ENCODE peak calls at places on chromosomes 7 and 10, in six cellular contexts. U is Calu3, V is H9, X is AG10803, N is Panc1, K is heart right ventricle. B is an unnamed sample.

GRCh38 chr7:83648464-83649241 is at the start of gene SEMA3E:
- DNase-seq in U (peak), V (peak), K (no peak), X (peak), N (peak), B (peak)

GRCh38 chr7:54814401-54814800 is 55.4 kb upstream of the SEC61G start:
- DNase-seq in K (no peak), U (no peak), X (peak), V (no peak), N (no peak), B (no peak)

GRCh38 chr7:3168869-3169268 is 125.2 kb upstream of the CARD11 start:
- DNase-seq in X (no peak), U (no peak), N (no peak), V (no peak), K (no peak), B (no peak)

GRCh38 chr7:25735674-25736242 is 416.2 kb upstream of the NFE2L3 start:
- DNase-seq in K (no peak), U (no peak), V (no peak), X (no peak), N (no peak), B (no peak)

GRCh38 chr7:148501707-148502139 is 88.8 kb upstream of the C7orf33 start:
- DNase-seq in V (peak), U (peak), K (no peak), X (no peak), N (no peak), B (peak)

GRCh38 chr7:1028775-1029636 is 15.3 kb upstream of the GPR146 start:
- DNase-seq in V (peak), U (peak), K (peak), X (peak), N (peak), B (peak)

GRCh38 chr7:128209229-128210035 is 31.6 kb upstream of the LEP start:
- DNase-seq in K (peak), X (peak), N (peak), U (peak), V (peak), B (peak)

GRCh38 chr7:1755783-1756626 is 85.9 kb downstream of the ELFN1 start:
- DNase-seq in X (no peak), V (no peak), N (no peak), K (no peak), U (no peak), B (no peak)

GRCh38 chr7:2353650-2354172 is 916 bp upstream of the EIF3B start:
- DNase-seq in X (peak), U (peak), V (peak), N (peak), K (peak), B (peak)

GRCh38 chr10:132054564-132054963 is 11.2 kb upstream of the JAKMIP3 start:
- DNase-seq in X (no peak), U (no peak), K (no peak), V (peak), N (no peak), B (no peak)

GRCh38 chr10:71085689-71086438 is 126.5 kb upstream of the UNC5B start:
- DNase-seq in U (no peak), X (no peak), V (peak), N (no peak), K (no peak), B (no peak)

GRCh38 chr10:122435212-122435827 is 19.1 kb upstream of the ARMS2 start:
- DNase-seq in V (no peak), K (no peak), N (peak), U (no peak), X (peak), B (peak)

GRCh38 chr10:79027147-79028055 is 41.4 kb upstream of the ZMIZ1 start:
- DNase-seq in N (no peak), X (no peak), U (no peak), K (no peak), V (no peak), B (no peak)

GRCh38 chr10:3066317-3066931 is 924 bp upstream of the PFKP start:
- DNase-seq in U (no peak), K (peak), V (no peak), X (no peak), N (no peak), B (no peak)

GRCh38 chr10:110349826-110350225 is 45.1 kb upstream of the SMNDC1 start:
- DNase-seq in U (no peak), V (no peak), X (no peak), N (no peak), K (no peak), B (no peak)

GRCh38 chr7:134645935-134646334 is 718 bp upstream of the BPGM start:
- DNase-seq in N (no peak), K (no peak), U (no peak), V (no peak), X (peak), B (peak)

GRCh38 chr10:26946103-26946907 is 85.5 kb upstream of the ABI1 start:
- DNase-seq in N (no peak), U (no peak), K (no peak), V (peak), X (no peak), B (no peak)

GRCh38 chr7:91565499-91566331 is 301.5 kb downstream of the FZD1 start:
- DNase-seq in V (no peak), K (no peak), X (peak), U (no peak), N (no peak), B (no peak)

GRCh38 chr10:100184426-100185219 is 1.2 kb downstream of the ERLIN1 start:
- DNase-seq in U (no peak), V (no peak), N (no peak), X (peak), K (no peak), B (peak)

GRCh38 chr7:71598553-71598952 is 466.6 kb downstream of the GALNT17 start:
- DNase-seq in V (no peak), N (no peak), X (no peak), K (no peak), U (no peak), B (no peak)

GRCh38 chr7:138838166-138838565 is 40.2 kb upstream of the ATP6V0A4 start:
- DNase-seq in K (no peak), U (no peak), X (no peak), N (no peak), V (no peak), B (no peak)

GRCh38 chr10:106515206-106515790 is 649.2 kb downstream of the SORCS1 start:
- DNase-seq in N (no peak), K (no peak), V (no peak), X (no peak), U (no peak), B (no peak)

GRCh38 chr7:130008941-130009847 is 42.0 kb downstream of the ZC3HC1 start:
- DNase-seq in V (peak), U (peak), K (no peak), X (peak), N (peak), B (peak)

GRCh38 chr7:88307841-88308240 is 1.1 kb upstream of the STEAP4 start:
- DNase-seq in X (no peak), K (no peak), U (no peak), N (no peak), V (no peak), B (no peak)

GRCh38 chr7:135661311-135662122 is 797 bp upstream of the STMP1 start:
- DNase-seq in N (no peak), X (no peak), V (no peak), U (peak), K (no peak), B (no peak)

GRCh38 chr7:137609500-137609899 is 237.3 kb downstream of the DGKI start:
- DNase-seq in N (no peak), U (no peak), K (no peak), V (no peak), X (peak), B (no peak)

GRCh38 chr10:546971-547590 is 142.4 kb downstream of the DIP2C start:
- DNase-seq in K (no peak), U (peak), X (no peak), N (no peak), V (no peak), B (no peak)

GRCh38 chr10:35882422-35883150 is 240.5 kb upstream of the FZD8 start:
- DNase-seq in X (no peak), V (peak), U (no peak), K (no peak), N (no peak), B (no peak)

GRCh38 chr10:3339531-3339950 is 167.0 kb upstream of the PITRM1 start:
- DNase-seq in V (no peak), X (peak), N (no peak), K (no peak), U (no peak), B (peak)

GRCh38 chr7:42720871-42721835 is 190.7 kb downstream of the C7orf25 start:
- DNase-seq in U (no peak), X (peak), N (no peak), V (no peak), K (no peak), B (no peak)

GRCh38 chr7:115054478-115055122 is 132.7 kb downstream of the MDFIC start:
- DNase-seq in K (no peak), V (no peak), U (no peak), X (no peak), N (no peak), B (no peak)

GRCh38 chr10:28503114-28503513 is 29.8 kb upstream of the WAC start:
- DNase-seq in U (peak), X (peak), V (no peak), K (peak), N (no peak), B (no peak)

GRCh38 chr10:89346264-89346971 is 18.6 kb downstream of the IFIT3 start:
- DNase-seq in N (no peak), K (no peak), V (no peak), X (peak), U (no peak), B (no peak)

GRCh38 chr10:123841115-123841514 is 50.5 kb downstream of the CPXM2 start:
- DNase-seq in N (no peak), K (no peak), X (no peak), U (no peak), V (no peak), B (no peak)

GRCh38 chr7:42733040-42733439 is 178.8 kb downstream of the C7orf25 start:
- DNase-seq in X (no peak), N (no peak), K (no peak), V (no peak), U (no peak), B (no peak)

DNA sequence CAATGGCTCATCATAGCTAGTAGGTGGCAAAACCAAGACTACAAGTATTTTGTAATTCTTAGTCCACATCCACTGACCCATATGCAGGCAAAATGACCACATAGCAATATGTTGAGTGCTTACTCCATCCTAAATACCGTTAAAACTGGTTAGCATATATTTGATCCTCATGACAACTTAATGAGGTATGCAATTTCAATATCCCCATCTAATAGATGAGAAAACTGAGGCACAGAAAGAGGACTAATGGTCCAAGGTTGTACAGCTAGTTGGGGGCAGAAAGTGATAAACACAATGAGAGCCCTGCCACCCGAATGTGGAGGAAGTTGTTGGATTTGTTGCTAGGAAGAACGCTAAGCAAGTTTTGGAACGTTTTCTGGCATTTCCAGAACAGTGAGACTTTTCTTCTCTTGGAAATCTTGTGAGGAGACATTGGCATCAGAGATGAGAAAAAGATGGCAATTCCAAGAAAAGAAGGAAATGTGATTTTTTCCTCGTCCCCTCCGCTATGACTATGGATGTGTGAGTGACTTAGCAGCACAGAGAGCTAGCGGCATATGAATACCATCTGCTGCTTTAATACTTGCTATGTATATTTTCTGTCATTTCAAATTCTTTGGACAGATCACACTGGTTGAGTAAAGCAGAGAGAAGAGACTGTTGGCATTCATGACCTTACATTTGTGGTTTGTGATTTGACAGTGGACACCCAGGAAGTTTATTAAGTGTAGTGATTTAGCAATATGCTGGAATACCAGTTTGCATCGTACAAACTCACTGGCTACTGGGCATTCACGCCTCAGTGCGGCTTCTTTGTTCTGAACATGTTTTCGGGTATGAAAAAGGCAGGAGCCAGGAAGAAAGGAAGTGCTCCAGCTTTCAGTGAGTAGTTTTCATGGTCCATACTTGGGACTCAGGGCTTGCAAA is 51.5 kb downstream of the NRCAM start:
- DNase-seq in K (no peak), N (no peak), U (no peak), X (peak), V (no peak), B (no peak)
- TF ChIP-seq CTCF in K (no peak), N (no peak), U (no peak), X (no peak), V (no peak), B (no peak)

GRCh38 chr10:24288581-24288980 is 79.6 kb downstream of the KIAA1217 start:
- DNase-seq in V (no peak), U (no peak), X (no peak), K (no peak), N (no peak), B (no peak)
- TF ChIP-seq CTCF in V (no peak), U (no peak), X (no peak), K (no peak), N (no peak), B (no peak)

DNA sequence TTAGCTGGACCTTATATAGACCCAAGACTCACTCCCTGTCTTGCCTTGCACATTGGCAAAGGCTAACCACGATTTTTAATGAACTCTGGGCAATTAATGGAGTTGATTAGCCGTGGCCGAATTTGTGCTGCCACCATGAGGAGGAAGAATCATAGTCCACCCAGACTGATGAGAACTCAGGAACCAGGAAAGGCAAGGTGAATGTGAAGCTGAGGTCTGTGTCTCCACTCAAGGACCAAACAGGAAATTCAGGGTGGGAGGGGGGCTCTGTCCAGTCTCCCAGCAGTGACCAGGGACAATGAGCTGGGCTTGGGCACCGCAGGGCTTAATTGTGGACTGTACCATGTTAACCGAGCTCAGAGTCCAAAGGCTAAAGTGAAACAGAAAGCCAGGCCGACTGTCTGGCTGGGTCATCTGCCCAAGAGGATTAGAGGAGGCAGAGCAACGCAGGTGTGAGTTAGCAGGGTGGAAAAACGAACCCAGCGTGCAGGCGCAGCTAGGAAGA is 127.0 kb upstream of the JCAD start:
- DNase-seq in K (no peak), U (peak), N (no peak), V (no peak), X (peak), B (no peak)
- TF ChIP-seq CTCF in K (peak), U (no peak), N (peak), V (no peak), X (peak), B (peak)

DNA sequence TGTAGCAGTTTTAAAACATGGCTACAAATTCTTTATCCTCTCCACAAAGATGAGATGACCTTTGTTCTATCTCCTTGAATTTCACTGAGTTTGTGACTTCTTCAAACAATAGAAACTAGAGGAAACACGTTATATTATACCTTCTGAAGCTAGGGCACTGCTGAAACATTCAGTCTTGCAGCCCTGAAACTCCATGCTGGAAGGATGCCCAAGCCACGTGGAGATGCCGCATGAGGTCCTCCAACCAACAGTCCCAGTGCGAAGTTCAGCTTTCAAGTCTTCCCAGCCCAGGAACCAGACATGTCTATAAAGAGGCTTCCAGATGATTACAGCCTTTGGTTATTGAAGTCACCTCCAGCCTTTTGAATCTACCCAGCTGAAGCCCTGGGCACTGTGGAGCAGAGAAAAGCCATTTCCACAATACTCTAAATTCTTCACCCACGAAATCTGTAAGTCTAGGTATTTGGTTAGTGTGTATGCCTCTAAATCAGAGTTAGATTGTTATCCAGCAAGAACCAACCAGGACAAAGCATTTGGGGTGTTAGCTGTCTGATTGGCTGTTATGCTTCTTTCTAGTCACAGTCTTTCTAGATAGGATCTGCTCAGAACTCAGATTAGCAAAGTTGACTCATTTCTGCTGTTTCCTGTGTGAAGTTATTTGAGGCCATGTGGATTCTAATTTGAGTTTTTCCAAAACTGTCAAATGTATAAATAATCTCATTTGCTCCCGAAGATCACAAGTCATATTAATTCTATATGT is 186.5 kb upstream of the TMEM72 start:
- DNase-seq in U (no peak), K (no peak), X (peak), V (no peak), N (no peak), B (peak)
- TF ChIP-seq CTCF in U (no peak), K (no peak), X (no peak), V (no peak), N (no peak), B (no peak)

DNA sequence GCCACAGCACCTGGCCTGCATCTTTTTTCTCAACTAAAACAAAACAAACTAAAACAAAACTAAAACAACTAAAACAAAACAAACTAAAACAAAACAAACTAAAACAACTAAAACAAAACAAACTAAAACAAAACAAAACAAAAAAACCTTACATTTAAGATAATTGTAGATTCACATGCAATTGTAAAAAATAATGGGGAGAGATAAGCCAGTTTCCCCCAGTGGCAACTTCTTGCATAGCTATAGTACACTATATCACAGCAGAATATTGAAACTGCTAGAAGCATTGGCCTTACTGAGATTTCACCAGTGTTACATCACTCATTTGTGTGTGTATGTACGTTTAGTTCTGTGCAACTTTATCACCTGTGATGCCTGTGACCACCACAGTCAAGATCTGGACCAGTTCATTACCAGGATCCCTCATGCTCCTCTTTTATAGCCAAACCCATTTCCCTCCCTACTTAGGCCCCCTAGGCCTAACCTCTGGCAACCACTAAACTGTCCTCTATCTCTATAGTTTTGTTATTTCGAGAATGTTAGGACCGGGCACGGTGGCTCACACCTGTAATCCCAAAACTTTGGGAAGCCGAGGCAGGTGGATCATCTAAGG is 9.3 kb downstream of the FXYD4 start:
- DNase-seq in N (no peak), K (no peak), X (peak), U (no peak), V (no peak), B (no peak)
- TF ChIP-seq CTCF in N (no peak), K (no peak), X (peak), U (no peak), V (no peak), B (peak)

DNA sequence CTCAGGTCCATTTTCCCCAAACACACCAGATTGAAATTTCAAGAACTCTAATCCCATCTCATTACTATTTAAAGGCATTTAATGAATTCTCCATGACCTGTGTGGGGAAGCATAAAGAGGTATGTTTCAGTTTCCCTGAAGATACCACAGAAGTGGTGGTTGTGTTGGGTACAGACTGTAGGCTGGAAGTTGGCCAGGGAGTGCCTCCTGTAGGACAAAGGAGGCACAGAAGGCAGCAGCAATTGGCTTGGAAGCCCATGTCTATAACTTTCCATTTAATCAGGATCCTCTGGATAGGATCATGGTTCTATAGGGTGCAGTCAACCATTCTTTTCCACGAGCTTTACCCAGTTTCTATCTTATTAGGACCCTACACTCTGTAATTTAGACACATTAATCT is 8.6 kb upstream of the BET1 start:
- DNase-seq in V (peak), N (no peak), K (no peak), U (no peak), X (no peak), B (no peak)
- TF ChIP-seq CTCF in V (peak), N (peak), K (no peak), U (no peak), X (no peak), B (peak)

GRCh38 chr10:50552771-50553535 is 70.8 kb downstream of the SGMS1 start:
- DNase-seq in X (peak), K (no peak), U (no peak), N (no peak), V (no peak), B (peak)
- TF ChIP-seq CTCF in X (peak), K (peak), U (no peak), N (peak), V (peak), B (peak)

B was measured in HFFc6.